ENCODE peak calls at places on chromosomes 13 and 19, in six cellular contexts. T, U, R, Z, N and G are unnamed samples.

GRCh38 chr19:47848425-47848824 is 10.6 kb upstream of the TPRX2 start:
- DNase-seq in T (no peak), U (no peak), R (no peak), Z (no peak), N (no peak), G (no peak)

GRCh38 chr19:38812841-38813320 is at the start of gene LGALS4:
- DNase-seq in T (no peak), U (no peak), R (no peak), Z (no peak), N (no peak), G (no peak)

GRCh38 chr19:33622505-33622808 is 704 bp downstream of the CHST8 start:
- DNase-seq in T (no peak), U (no peak), R (no peak), Z (no peak), N (no peak), G (no peak)

GRCh38 chr13:41905600-41906254 is 55.2 kb downstream of the VWA8 start:
- DNase-seq in T (no peak), U (no peak), R (no peak), Z (no peak), N (peak; percentile 37), G (no peak)

GRCh38 chr13:110030394-110030928 is 244.1 kb upstream of the IRS2 start:
- DNase-seq in T (no peak), U (no peak), R (no peak), Z (no peak), N (no peak), G (no peak)

GRCh38 chr13:31310781-31311180 is 111.0 kb downstream of the B3GLCT start:
- DNase-seq in T (no peak), U (no peak), R (no peak), Z (no peak), N (no peak), G (no peak)

GRCh38 chr13:69585656-69586055 is 522.0 kb upstream of the ATXN8OS start:
- DNase-seq in T (no peak), U (no peak), R (no peak), Z (no peak), N (no peak), G (no peak)

GRCh38 chr19:29561601-29562000 is 35.8 kb downstream of the VSTM2B start:
- DNase-seq in T (no peak), U (no peak), R (no peak), Z (no peak), N (no peak), G (no peak)

GRCh38 chr19:13363235-13363634 is 143.0 kb downstream of the CACNA1A start:
- DNase-seq in T (no peak), U (no peak), R (no peak), Z (no peak), N (no peak), G (no peak)

GRCh38 chr13:49298903-49299605 is 51.3 kb downstream of the CDADC1 start:
- DNase-seq in T (no peak), U (no peak), R (no peak), Z (no peak), N (no peak), G (no peak)

GRCh38 chr13:80040219-80040976 is 300.5 kb downstream of the SPRY2 start:
- DNase-seq in T (no peak), U (no peak), R (no peak), Z (no peak), N (peak; percentile 63), G (no peak)

GRCh38 chr13:80550856-80551532 is 210.1 kb upstream of the SPRY2 start:
- DNase-seq in T (no peak), U (no peak), R (no peak), Z (no peak), N (no peak), G (no peak)

GRCh38 chr13:108463365-108463764 is 166.0 kb upstream of the MYO16 start:
- DNase-seq in T (no peak), U (no peak), R (no peak), Z (no peak), N (no peak), G (no peak)

GRCh38 chr19:58356236-58356970 is 3.1 kb upstream of the A1BG start:
- DNase-seq in T (no peak), U (no peak), R (no peak), Z (peak; percentile 33), N (no peak), G (peak; percentile 12)

GRCh38 chr13:53822136-53822535 is 793.5 kb downstream of the OLFM4 start:
- DNase-seq in T (no peak), U (no peak), R (no peak), Z (no peak), N (no peak), G (no peak)

GRCh38 chr19:28785961-28786360 is 427.0 kb downstream of the UQCRFS1 start:
- DNase-seq in T (no peak), U (no peak), R (no peak), Z (no peak), N (no peak), G (no peak)

GRCh38 chr13:110646442-110647364 is 31.4 kb downstream of the NAXD start:
- DNase-seq in T (no peak), U (no peak), R (no peak), Z (no peak), N (no peak), G (no peak)

GRCh38 chr13:20903164-20903475 is 574 bp upstream of the XPO4 start:
- DNase-seq in T (no peak), U (no peak), R (no peak), Z (no peak), N (no peak), G (no peak)

GRCh38 chr19:38361633-38362075 is 12.7 kb upstream of the PSMD8 start:
- DNase-seq in T (no peak), U (peak; percentile 52), R (peak; percentile 54), Z (no peak), N (peak; percentile 59), G (peak; percentile 62)

GRCh38 chr19:2282062-2282861 is at the start of gene PEAK3:
- DNase-seq in T (no peak), U (peak; percentile 53), R (no peak), Z (peak; percentile 42), N (no peak), G (peak; percentile 37)

GRCh38 chr13:99486996-99487395 is 14.3 kb upstream of the TM9SF2 start:
- DNase-seq in T (no peak), U (no peak), R (no peak), Z (no peak), N (no peak), G (no peak)

GRCh38 chr13:67230774-67231480 is 791 bp upstream of the PCDH9 start:
- DNase-seq in T (no peak), U (peak; percentile 55), R (no peak), Z (peak; percentile 3), N (peak; percentile 23), G (no peak)

GRCh38 chr13:84096221-84096620 is 213.9 kb upstream of the SLITRK1 start:
- DNase-seq in T (no peak), U (no peak), R (no peak), Z (no peak), N (no peak), G (no peak)

GRCh38 chr19:7492142-7493055 is 3.6 kb upstream of the PEX11G start:
- DNase-seq in T (no peak), U (no peak), R (no peak), Z (no peak), N (peak; percentile 91), G (peak; percentile 23)

GRCh38 chr13:57739791-57740190 is 108.2 kb downstream of the PCDH17 start:
- DNase-seq in T (no peak), U (no peak), R (no peak), Z (no peak), N (peak; percentile 26), G (no peak)

GRCh38 chr19:54653181-54653809 is 9.5 kb upstream of the LILRB4 start:
- DNase-seq in T (no peak), U (no peak), R (no peak), Z (no peak), N (peak; percentile 12), G (no peak)

GRCh38 chr19:38250821-38251563 is 5.2 kb downstream of the PPP1R14A start:
- DNase-seq in T (no peak), U (peak; percentile 94), R (no peak), Z (no peak), N (no peak), G (no peak)

GRCh38 chr13:48231080-48231479 is 1.9 kb upstream of the ITM2B start:
- DNase-seq in T (no peak), U (peak; percentile 56), R (no peak), Z (no peak), N (no peak), G (no peak)

GRCh38 chr13:29884671-29885424 is 34.4 kb upstream of the UBL3 start:
- DNase-seq in T (no peak), U (no peak), R (no peak), Z (no peak), N (no peak), G (no peak)

GRCh38 chr13:84645196-84646071 is 763.2 kb upstream of the SLITRK1 start:
- DNase-seq in T (no peak), U (no peak), R (no peak), Z (no peak), N (no peak), G (no peak)

GRCh38 chr19:47805313-47805712 is 962 bp upstream of the TPRX1 start:
- DNase-seq in T (no peak), U (no peak), R (no peak), Z (no peak), N (no peak), G (no peak)

GRCh38 chr13:112902669-112903068 is 66.3 kb upstream of the MCF2L start:
- DNase-seq in T (no peak), U (no peak), R (no peak), Z (no peak), N (no peak), G (no peak)